ENCODE peak calls at places on chromosomes 7 and 10, in nine cellular contexts. A is adipocyte; H is GOT3; F is NCI-H1417; T is astrocyte of the spinal cord; N is A172; J is astrocyte of the hippocampus; C is effector memory CD8-positive, alpha-beta T cell; D is fibroblast of the conjunctiva. W is an unnamed sample.

GRCh38 chr7:2639151-2639993 is 7.6 kb downstream of the TTYH3 start:
- DNase-seq in A (no peak), H (no peak), F (no peak), T (no peak), N (no peak), J (peak; percentile 49), C (no peak), D (no peak), W (no peak)

GRCh38 chr10:103700436-103700715 is 155.0 kb downstream of the SH3PXD2A start:
- DNase-seq in A (no peak), H (no peak), F (no peak), T (no peak), N (no peak), J (no peak), C (no peak), D (no peak), W (no peak)

GRCh38 chr10:114779803-114780609 is 41.6 kb upstream of the FHIP2A start:
- DNase-seq in A (peak; percentile 85), H (no peak), F (no peak), T (peak; percentile 93), N (peak; percentile 92), J (peak; percentile 71), C (no peak), D (peak; percentile 67), W (peak; percentile 63)

GRCh38 chr10:69541463-69541862 is 31.8 kb downstream of the NEUROG3 start:
- DNase-seq in A (no peak), H (no peak), F (no peak), T (no peak), N (no peak), J (no peak), C (no peak), D (no peak), W (no peak)

GRCh38 chr7:151425670-151426075 is 14.3 kb downstream of the CRYGN start:
- DNase-seq in A (peak; percentile 94), H (no peak), F (no peak), T (peak; percentile 73), N (peak; percentile 54), J (peak; percentile 80), C (no peak), D (peak; percentile 74), W (peak; percentile 32)

GRCh38 chr7:148882668-148883232 is 1.3 kb downstream of the EZH2 start:
- DNase-seq in A (peak; percentile 50), H (no peak), F (no peak), T (peak; percentile 26), N (peak; percentile 9), J (no peak), C (no peak), D (no peak), W (peak; percentile 78)

GRCh38 chr10:29956335-29956924 is 103.0 kb downstream of the JCAD start:
- DNase-seq in A (no peak), H (no peak), F (no peak), T (no peak), N (no peak), J (no peak), C (no peak), D (no peak), W (no peak)

GRCh38 chr7:151722533-151722932 is 154.4 kb downstream of the PRKAG2 start:
- DNase-seq in A (no peak), H (no peak), F (no peak), T (no peak), N (no peak), J (no peak), C (no peak), D (no peak), W (no peak)

GRCh38 chr7:51026341-51026740 is 243.6 kb upstream of the GRB10 start:
- DNase-seq in A (no peak), H (no peak), F (no peak), T (no peak), N (no peak), J (no peak), C (no peak), D (no peak), W (no peak)

GRCh38 chr10:58700576-58700975 is 187.9 kb downstream of the BICC1 start:
- DNase-seq in A (no peak), H (no peak), F (no peak), T (no peak), N (no peak), J (no peak), C (no peak), D (no peak), W (peak; percentile 60)

GRCh38 chr7:38506756-38507155 is 124.4 kb downstream of the AMPH start:
- DNase-seq in A (peak; percentile 70), H (no peak), F (no peak), T (peak; percentile 17), N (peak; percentile 52), J (peak; percentile 38), C (no peak), D (peak; percentile 31), W (no peak)

GRCh38 chr7:140810830-140811556 is 113.7 kb downstream of the BRAF start:
- DNase-seq in A (peak; percentile 86), H (no peak), F (peak; percentile 68), T (peak; percentile 67), N (peak; percentile 75), J (peak; percentile 77), C (peak; percentile 66), D (peak; percentile 53), W (peak; percentile 83)

GRCh38 chr10:70822421-70822820 is 6.7 kb downstream of the SGPL1 start:
- DNase-seq in A (no peak), H (no peak), F (no peak), T (no peak), N (no peak), J (no peak), C (no peak), D (no peak), W (no peak)

GRCh38 chr7:150860291-150860977 is 8.1 kb downstream of the AOC1 start:
- DNase-seq in A (no peak), H (no peak), F (no peak), T (no peak), N (no peak), J (no peak), C (no peak), D (no peak), W (no peak)

GRCh38 chr10:122879339-122880273 is at the start of gene FAM24B:
- DNase-seq in A (peak; percentile 99), H (peak; percentile 86), F (peak; percentile 97), T (peak; percentile 98), N (no peak), J (peak; percentile 99), C (peak; percentile 94), D (peak; percentile 98), W (peak; percentile 86)

GRCh38 chr10:22363305-22363704 is 18.0 kb downstream of the SPAG6 start:
- DNase-seq in A (no peak), H (no peak), F (no peak), T (no peak), N (no peak), J (no peak), C (no peak), D (no peak), W (no peak)

GRCh38 chr10:82558208-82558607 is 683.2 kb downstream of the NRG3 start:
- DNase-seq in A (no peak), H (no peak), F (no peak), T (no peak), N (peak; percentile 58), J (peak; percentile 17), C (no peak), D (no peak), W (no peak)

GRCh38 chr7:102287082-102287464 is 405 bp downstream of the SH2B2 start:
- DNase-seq in A (no peak), H (no peak), F (no peak), T (no peak), N (no peak), J (no peak), C (no peak), D (no peak), W (no peak)

GRCh38 chr7:158320328-158320727 is 267.3 kb downstream of the PTPRN2 start:
- DNase-seq in A (no peak), H (no peak), F (no peak), T (no peak), N (no peak), J (no peak), C (no peak), D (no peak), W (no peak)

GRCh38 chr7:93890464-93891068 is at the start of gene TFPI2:
- DNase-seq in A (peak; percentile 82), H (no peak), F (no peak), T (peak; percentile 57), N (peak; percentile 81), J (peak; percentile 84), C (no peak), D (no peak), W (peak; percentile 64)

GRCh38 chr7:1815051-1815481 is 145.0 kb downstream of the ELFN1 start:
- DNase-seq in A (no peak), H (no peak), F (no peak), T (no peak), N (no peak), J (no peak), C (no peak), D (no peak), W (peak; percentile 55)

GRCh38 chr10:81179805-81180452 is 642.2 kb downstream of the SH2D4B start:
- DNase-seq in A (no peak), H (no peak), F (no peak), T (peak; percentile 3), N (peak; percentile 50), J (peak; percentile 0), C (no peak), D (no peak), W (peak; percentile 0)

GRCh38 chr7:41579961-41580935 is 122.6 kb downstream of the INHBA start:
- DNase-seq in A (peak; percentile 60), H (no peak), F (no peak), T (peak; percentile 88), N (peak; percentile 98), J (peak; percentile 90), C (no peak), D (no peak), W (no peak)

GRCh38 chr7:23106491-23106800 is 861 bp downstream of the KLHL7 start:
- DNase-seq in A (peak; percentile 79), H (no peak), F (peak; percentile 69), T (no peak), N (no peak), J (peak; percentile 69), C (no peak), D (no peak), W (peak; percentile 87)

GRCh38 chr7:116984917-116985316 is 31.6 kb downstream of the ST7 start:
- DNase-seq in A (peak; percentile 77), H (no peak), F (peak; percentile 49), T (peak; percentile 42), N (peak; percentile 29), J (peak; percentile 41), C (no peak), D (peak; percentile 4), W (peak; percentile 65)

W was measured in NCI-H69.